ENCODE peak calls at places on chromosomes 16 and 17, in five cellular contexts. One of them, this sample, is unnamed.

GRCh38 chr16:75202069-75202590 is 4.8 kb downstream of the CTRB2 start:
- DNase-seq in H9: no peak
- DNase-seq in trophoblast cell: no peak
- DNase-seq in neuronal stem cell: no peak
- DNase-seq in H1: no peak
- DNase-seq in this sample: no peak

GRCh38 chr17:510223-510917 is 157.8 kb upstream of the RPH3AL start:
- DNase-seq in H9: no peak
- DNase-seq in trophoblast cell: no peak
- DNase-seq in neuronal stem cell: no peak
- DNase-seq in H1: no peak
- DNase-seq in this sample: no peak

GRCh38 chr17:60671482-60671881 is 6.2 kb upstream of the BCAS3 start:
- DNase-seq in H9: no peak
- DNase-seq in trophoblast cell: no peak
- DNase-seq in neuronal stem cell: no peak
- DNase-seq in H1: no peak
- DNase-seq in this sample: no peak

GRCh38 chr17:49920370-49920769 is 48.6 kb upstream of the DLX4 start:
- DNase-seq in H9: no peak
- DNase-seq in trophoblast cell: no peak
- DNase-seq in neuronal stem cell: no peak
- DNase-seq in H1: no peak
- DNase-seq in this sample: no peak

GRCh38 chr16:27318399-27319256 is 4.9 kb downstream of the IL4R start:
- DNase-seq in H9: no peak
- DNase-seq in trophoblast cell: peak
- DNase-seq in neuronal stem cell: no peak
- DNase-seq in H1: no peak
- DNase-seq in this sample: peak

GRCh38 chr17:21299981-21300600 is 15.6 kb downstream of the MAP2K3 start:
- DNase-seq in H9: no peak
- DNase-seq in trophoblast cell: no peak
- DNase-seq in neuronal stem cell: no peak
- DNase-seq in H1: no peak
- DNase-seq in this sample: no peak

GRCh38 chr16:27703121-27703520 is 153.2 kb downstream of the KATNIP start:
- DNase-seq in H9: no peak
- DNase-seq in trophoblast cell: no peak
- DNase-seq in neuronal stem cell: no peak
- DNase-seq in H1: no peak
- DNase-seq in this sample: no peak

GRCh38 chr16:51430716-51431369 is 279.8 kb upstream of the SALL1 start:
- DNase-seq in H9: no peak
- DNase-seq in trophoblast cell: no peak
- DNase-seq in neuronal stem cell: no peak
- DNase-seq in H1: no peak
- DNase-seq in this sample: no peak

GRCh38 chr16:55480228-55480655 is 1.2 kb downstream of the MMP2 start:
- DNase-seq in H9: peak
- DNase-seq in trophoblast cell: no peak
- DNase-seq in neuronal stem cell: no peak
- DNase-seq in H1: peak
- DNase-seq in this sample: peak

GRCh38 chr16:15509051-15509592 is 74.7 kb downstream of the BMERB1 start:
- DNase-seq in H9: no peak
- DNase-seq in trophoblast cell: no peak
- DNase-seq in neuronal stem cell: no peak
- DNase-seq in H1: no peak
- DNase-seq in this sample: peak

GRCh38 chr17:45070809-45071208 is 9.7 kb downstream of the NMT1 start:
- DNase-seq in H9: no peak
- DNase-seq in trophoblast cell: no peak
- DNase-seq in neuronal stem cell: no peak
- DNase-seq in H1: no peak
- DNase-seq in this sample: no peak

GRCh38 chr16:19085679-19086200 is 18.3 kb downstream of the COQ7 start:
- DNase-seq in H9: no peak
- DNase-seq in trophoblast cell: no peak
- DNase-seq in neuronal stem cell: no peak
- DNase-seq in H1: no peak
- DNase-seq in this sample: peak

GRCh38 chr16:46801428-46802049 is 29.4 kb downstream of the C16orf87 start:
- DNase-seq in H9: no peak
- DNase-seq in trophoblast cell: no peak
- DNase-seq in neuronal stem cell: no peak
- DNase-seq in H1: no peak
- DNase-seq in this sample: peak

GRCh38 chr17:45739786-45740185 is 44.3 kb upstream of the CRHR1 start:
- DNase-seq in H9: no peak
- DNase-seq in trophoblast cell: no peak
- DNase-seq in neuronal stem cell: no peak
- DNase-seq in H1: no peak
- DNase-seq in this sample: no peak

GRCh38 chr17:64024215-64024654 is 3.8 kb upstream of the ICAM2 start:
- DNase-seq in H9: no peak
- DNase-seq in trophoblast cell: peak
- DNase-seq in neuronal stem cell: no peak
- DNase-seq in H1: no peak
- DNase-seq in this sample: no peak

GRCh38 chr17:42288985-42289862 is 926 bp downstream of the STAT5A start:
- DNase-seq in H9: peak
- DNase-seq in trophoblast cell: no peak
- DNase-seq in neuronal stem cell: no peak
- DNase-seq in H1: peak
- DNase-seq in this sample: no peak

GRCh38 chr16:50834701-50835100 is 92.8 kb downstream of the CYLD start:
- DNase-seq in H9: no peak
- DNase-seq in trophoblast cell: no peak
- DNase-seq in neuronal stem cell: no peak
- DNase-seq in H1: no peak
- DNase-seq in this sample: no peak

GRCh38 chr16:9409753-9410493 is 318.5 kb downstream of the HAPSTR1 start:
- DNase-seq in H9: no peak
- DNase-seq in trophoblast cell: no peak
- DNase-seq in neuronal stem cell: no peak
- DNase-seq in H1: no peak
- DNase-seq in this sample: no peak

GRCh38 chr16:22326771-22327445 is 29.7 kb downstream of the POLR3E start:
- DNase-seq in H9: no peak
- DNase-seq in trophoblast cell: no peak
- DNase-seq in neuronal stem cell: no peak
- DNase-seq in H1: no peak
- DNase-seq in this sample: no peak

GRCh38 chr16:86363057-86363490 is 147.3 kb upstream of the FOXF1 start:
- DNase-seq in H9: no peak
- DNase-seq in trophoblast cell: no peak
- DNase-seq in neuronal stem cell: no peak
- DNase-seq in H1: no peak
- DNase-seq in this sample: peak

GRCh38 chr16:48353565-48354163 is 31.5 kb downstream of the SIAH1 start:
- DNase-seq in H9: peak
- DNase-seq in trophoblast cell: peak
- DNase-seq in neuronal stem cell: peak
- DNase-seq in H1: peak
- DNase-seq in this sample: peak

GRCh38 chr17:17713839-17714238 is 32.6 kb downstream of the RAI1 start:
- DNase-seq in H9: no peak
- DNase-seq in trophoblast cell: no peak
- DNase-seq in neuronal stem cell: no peak
- DNase-seq in H1: no peak
- DNase-seq in this sample: peak

DNA sequence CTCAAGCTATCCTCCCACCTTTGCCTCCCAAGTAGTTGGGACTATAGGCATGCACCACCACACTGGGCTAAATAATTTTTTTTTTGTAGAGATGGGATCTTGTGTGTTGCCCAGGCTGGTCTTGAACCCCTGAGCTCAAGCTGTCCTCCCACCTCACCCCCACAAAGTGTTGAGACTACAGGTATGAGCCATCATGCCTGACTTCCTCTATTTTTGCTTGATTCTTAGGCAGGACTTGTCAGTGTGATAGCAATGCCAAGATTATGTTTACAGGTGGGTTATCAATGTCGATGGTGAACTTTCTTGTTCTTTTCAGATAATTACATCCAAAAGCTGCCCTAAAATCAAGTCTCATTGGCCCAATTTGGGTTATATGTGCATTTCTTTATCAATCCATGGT is 96.9 kb downstream of the HS3ST4 start:
- DNase-seq in H9: no peak
- DNase-seq in trophoblast cell: no peak
- DNase-seq in neuronal stem cell: no peak
- DNase-seq in H1: no peak
- DNase-seq in this sample: no peak
- H2BK12ac ChIP-seq in H9: no peak
- H2BK12ac ChIP-seq in trophoblast cell: no peak
- H2BK12ac ChIP-seq in neuronal stem cell: no peak
- H2BK12ac ChIP-seq in H1: no peak
- H2BK12ac ChIP-seq in this sample: no peak

GRCh38 chr16:67446968-67447507 is 16.1 kb downstream of the HSD11B2 start:
- DNase-seq in H9: no peak
- DNase-seq in trophoblast cell: no peak
- DNase-seq in neuronal stem cell: no peak
- DNase-seq in H1: no peak
- DNase-seq in this sample: no peak
- H2BK12ac ChIP-seq in H9: no peak
- H2BK12ac ChIP-seq in trophoblast cell: no peak
- H2BK12ac ChIP-seq in neuronal stem cell: no peak
- H2BK12ac ChIP-seq in H1: no peak
- H2BK12ac ChIP-seq in this sample: no peak

DNA sequence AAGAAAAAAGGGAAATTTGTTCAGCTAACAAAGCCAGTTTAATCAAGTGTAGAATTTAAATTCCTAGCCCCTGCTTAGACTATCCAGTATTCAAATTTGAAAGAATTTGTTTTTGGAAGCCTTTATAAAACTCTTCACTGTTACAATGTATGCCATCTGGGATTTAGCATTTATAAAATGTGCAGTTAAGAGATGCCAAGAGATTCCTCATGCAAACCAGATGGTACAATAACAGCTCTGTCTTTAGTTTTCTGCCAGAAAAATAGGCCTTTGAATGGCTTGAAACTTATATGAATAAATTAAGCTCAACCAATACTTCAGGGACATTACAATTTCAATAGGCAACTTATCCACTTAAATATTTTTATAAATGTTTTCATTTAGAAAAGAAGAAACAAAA is 6.8 kb upstream of the ANKS4B start:
- DNase-seq in H9: no peak
- DNase-seq in trophoblast cell: no peak
- DNase-seq in neuronal stem cell: no peak
- DNase-seq in H1: no peak
- DNase-seq in this sample: no peak
- H2BK12ac ChIP-seq in H9: no peak
- H2BK12ac ChIP-seq in trophoblast cell: no peak
- H2BK12ac ChIP-seq in neuronal stem cell: no peak
- H2BK12ac ChIP-seq in H1: no peak
- H2BK12ac ChIP-seq in this sample: no peak

DNA sequence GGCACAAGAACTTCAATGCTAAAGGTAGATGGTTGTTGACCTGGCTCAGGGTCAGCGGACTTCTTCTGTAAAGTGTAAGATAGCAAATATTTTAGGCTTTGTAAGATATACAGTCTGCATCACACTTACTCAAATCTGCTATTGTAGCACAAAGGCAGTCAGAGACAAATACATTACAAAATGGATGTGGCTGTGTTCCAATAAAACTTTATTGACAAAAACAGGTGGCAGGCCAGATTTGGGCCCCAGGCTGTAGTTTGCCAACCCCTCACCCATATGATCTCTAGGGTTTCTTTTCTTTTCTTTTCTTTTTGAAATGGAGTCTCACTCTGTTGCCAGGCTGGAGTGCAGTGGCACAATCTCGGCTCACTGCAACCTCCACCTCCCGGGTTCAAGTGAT is 39.5 kb upstream of the TMEM132E start:
- DNase-seq in H9: no peak
- DNase-seq in trophoblast cell: no peak
- DNase-seq in neuronal stem cell: no peak
- DNase-seq in H1: no peak
- DNase-seq in this sample: no peak
- H2BK12ac ChIP-seq in H9: no peak
- H2BK12ac ChIP-seq in trophoblast cell: no peak
- H2BK12ac ChIP-seq in neuronal stem cell: no peak
- H2BK12ac ChIP-seq in H1: no peak
- H2BK12ac ChIP-seq in this sample: no peak

This sample was measured in mesenchymal stem cell.